ENCODE peak calls at places on chromosome 9, in six cellular contexts. H, D, U, N, V and W are unnamed samples.

GRCh38 chr9:4821994-4822544 is 29.3 kb downstream of the RCL1 start:
- DNase-seq in H (no peak), D (no peak), U (no peak), N (no peak), V (no peak), W (no peak)

GRCh38 chr9:121459513-121459912 is 40.1 kb downstream of the GGTA1 start:
- DNase-seq in H (no peak), D (no peak), U (no peak), N (no peak), V (no peak), W (no peak)

GRCh38 chr9:2299156-2299842 is 284.2 kb downstream of the SMARCA2 start:
- DNase-seq in H (no peak), D (no peak), U (no peak), N (no peak), V (no peak), W (no peak)

GRCh38 chr9:21311888-21312287 is 6.8 kb upstream of the IFNA5 start:
- DNase-seq in H (no peak), D (no peak), U (no peak), N (no peak), V (no peak), W (no peak)

GRCh38 chr9:87699835-87700234 is 26.1 kb upstream of the CTSL start:
- DNase-seq in H (no peak), D (no peak), U (no peak), N (no peak), V (no peak), W (no peak)

GRCh38 chr9:120841930-120842684 is 615 bp downstream of the PSMD5 start:
- DNase-seq in H (no peak), D (peak; percentile 29), U (no peak), N (no peak), V (no peak), W (no peak)

GRCh38 chr9:100700689-100701318 is 122.9 kb downstream of the CAVIN4 start:
- DNase-seq in H (peak; percentile 38), D (peak; percentile 85), U (no peak), N (no peak), V (no peak), W (peak; percentile 73)

GRCh38 chr9:37283730-37284235 is 138.7 kb upstream of the GRHPR start:
- DNase-seq in H (peak; percentile 41), D (peak; percentile 21), U (peak; percentile 37), N (no peak), V (no peak), W (peak; percentile 30)

GRCh38 chr9:85743290-85744128 is 1.8 kb upstream of the AGTPBP1 start:
- DNase-seq in H (no peak), D (peak; percentile 50), U (peak; percentile 51), N (no peak), V (no peak), W (peak; percentile 62)

GRCh38 chr9:31597977-31598376 is 786.5 kb upstream of the ACO1 start:
- DNase-seq in H (no peak), D (no peak), U (no peak), N (no peak), V (no peak), W (no peak)

GRCh38 chr9:11431490-11431889 is 818.7 kb upstream of the PTPRD start:
- DNase-seq in H (no peak), D (no peak), U (no peak), N (no peak), V (no peak), W (no peak)

GRCh38 chr9:87663556-87663955 is 62.4 kb upstream of the CTSL start:
- DNase-seq in H (no peak), D (no peak), U (no peak), N (no peak), V (no peak), W (no peak)

GRCh38 chr9:34623386-34624235 is 3.3 kb upstream of the DCTN3 start:
- DNase-seq in H (no peak), D (peak; percentile 50), U (no peak), N (no peak), V (no peak), W (no peak)

GRCh38 chr9:106920701-106921283 is 57.8 kb downstream of the ZNF462 start:
- DNase-seq in H (peak; percentile 44), D (no peak), U (no peak), N (no peak), V (no peak), W (no peak)

GRCh38 chr9:124598048-124598447 is 90.8 kb upstream of the NR5A1 start:
- DNase-seq in H (no peak), D (no peak), U (no peak), N (no peak), V (no peak), W (peak; percentile 22)

GRCh38 chr9:17490110-17490509 is 88.8 kb upstream of the SH3GL2 start:
- DNase-seq in H (no peak), D (no peak), U (no peak), N (no peak), V (no peak), W (no peak)

GRCh38 chr9:83584995-83585394 is 37.9 kb upstream of the IDNK start:
- DNase-seq in H (no peak), D (peak; percentile 55), U (no peak), N (no peak), V (no peak), W (no peak)

GRCh38 chr9:17843236-17843635 is 264.4 kb downstream of the SH3GL2 start:
- DNase-seq in H (no peak), D (no peak), U (no peak), N (no peak), V (no peak), W (no peak)

GRCh38 chr9:79049371-79049770 is 522.4 kb upstream of the TLE4 start:
- DNase-seq in H (no peak), D (no peak), U (no peak), N (no peak), V (no peak), W (no peak)

GRCh38 chr9:124077915-124078572 is 66.5 kb downstream of the LHX2 start:
- DNase-seq in H (no peak), D (no peak), U (no peak), N (no peak), V (no peak), W (no peak)

GRCh38 chr9:84271887-84272556 is 68.5 kb downstream of the SLC28A3 start:
- DNase-seq in H (no peak), D (peak; percentile 11), U (no peak), N (no peak), V (no peak), W (no peak)

GRCh38 chr9:78011037-78011436 is 20.6 kb downstream of the GNAQ start:
- DNase-seq in H (no peak), D (no peak), U (no peak), N (no peak), V (no peak), W (no peak)

GRCh38 chr9:86792136-86792535 is 155.2 kb downstream of the GAS1 start:
- DNase-seq in H (no peak), D (no peak), U (no peak), N (no peak), V (no peak), W (no peak)

GRCh38 chr9:124187311-124187710 is 70.4 kb upstream of the NEK6 start:
- DNase-seq in H (no peak), D (no peak), U (no peak), N (no peak), V (peak; percentile 35), W (no peak)

GRCh38 chr9:134429007-134429406 is 102.8 kb downstream of the RXRA start:
- DNase-seq in H (no peak), D (no peak), U (no peak), N (no peak), V (no peak), W (no peak)

GRCh38 chr9:85859751-85860150 is 81.2 kb upstream of the NAA35 start:
- DNase-seq in H (no peak), D (no peak), U (no peak), N (no peak), V (no peak), W (peak; percentile 9)

GRCh38 chr9:90009447-90009846 is 404.6 kb downstream of the GADD45G start:
- DNase-seq in H (no peak), D (no peak), U (no peak), N (no peak), V (no peak), W (no peak)

GRCh38 chr9:111986035-111986556 is 89.5 kb downstream of the UGCG start:
- DNase-seq in H (peak; percentile 46), D (no peak), U (no peak), N (no peak), V (no peak), W (no peak)
- H3K4me1 ChIP-seq in H (peaks cover 3% of the 10 kb centered on the region), D (no peaks in the 10 kb centered on the region), U (peaks cover 15% of the 10 kb centered on the region), N (peaks cover 3% of the 10 kb centered on the region), V (peaks cover 32% of the 10 kb centered on the region), W (peaks cover 4% of the 10 kb centered on the region)

GRCh38 chr9:109973336-109973735 is 193.3 kb downstream of the PALM2AKAP2 start:
- DNase-seq in H (no peak), D (no peak), U (no peak), N (no peak), V (no peak), W (no peak)

GRCh38 chr9:109969559-109970237 is 189.7 kb downstream of the PALM2AKAP2 start:
- DNase-seq in H (peak; percentile 98), D (no peak), U (no peak), N (no peak), V (no peak), W (no peak)

GRCh38 chr9:109968702-109969450 is 188.9 kb downstream of the PALM2AKAP2 start:
- DNase-seq in H (peak; percentile 72), D (peak; percentile 60), U (no peak), N (no peak), V (no peak), W (peak; percentile 49)

GRCh38 chr9:109972026-109973005 is 192.3 kb downstream of the PALM2AKAP2 start:
- DNase-seq in H (no peak), D (peak; percentile 37), U (no peak), N (no peak), V (no peak), W (no peak)

GRCh38 chr9:109971226-109971625 is 191.2 kb downstream of the PALM2AKAP2 start:
- DNase-seq in H (no peak), D (no peak), U (no peak), N (no peak), V (no peak), W (no peak)
- H3K4me1 ChIP-seq in H (peaks cover 27% of the 10 kb centered on the region), D (no peaks in the 10 kb centered on the region), U (peaks cover 10% of the 10 kb centered on the region), N (peaks cover 26% of the 10 kb centered on the region), V (peaks cover 29% of the 10 kb centered on the region), W (peaks cover 4% of the 10 kb centered on the region)

GRCh38 chr9:93096131-93096802 is at the start of gene CARD19:
- DNase-seq in H (no peak), D (peak; percentile 44), U (no peak), N (peak; percentile 45), V (no peak), W (peak; percentile 67)
- H3K4me1 ChIP-seq in H (peaks cover 34% of the 10 kb centered on the region), D (peaks cover 3% of the 10 kb centered on the region), U (peaks cover 38% of the 10 kb centered on the region), N (peaks cover 61% of the 10 kb centered on the region), V (peaks cover 66% of the 10 kb centered on the region), W (peaks cover 25% of the 10 kb centered on the region)

DNA sequence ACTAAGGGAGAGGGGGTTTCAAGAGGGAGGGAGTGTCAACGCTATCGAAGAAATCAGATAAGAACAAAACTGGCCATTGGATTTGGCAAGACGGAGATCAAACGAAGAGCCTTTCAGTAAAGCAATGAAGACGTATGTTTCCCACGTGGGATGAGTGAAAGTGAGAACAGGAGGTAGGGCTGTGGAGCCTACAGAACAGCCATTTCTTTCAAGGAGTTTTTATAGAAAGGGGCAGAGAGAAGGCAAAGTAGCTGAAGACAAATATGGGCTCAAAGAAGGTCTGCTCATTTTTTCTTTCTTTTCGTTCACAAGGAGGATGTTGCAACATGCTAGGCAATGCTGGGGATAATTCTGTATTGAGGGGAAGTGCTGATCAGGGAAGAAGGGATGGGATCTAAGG is 98.3 kb downstream of the SUSD1 start:
- DNase-seq in H (no peak), D (no peak), U (no peak), N (no peak), V (no peak), W (no peak)
- H3K4me1 ChIP-seq in H (peaks cover 14% of the 10 kb centered on the region), D (no peaks in the 10 kb centered on the region), U (peaks cover 33% of the 10 kb centered on the region), N (peaks cover 6% of the 10 kb centered on the region), V (peaks cover 12% of the 10 kb centered on the region), W (peaks cover 21% of the 10 kb centered on the region)